ENCODE peak calls at places on chromosomes 12 and 14, in nine cellular contexts. One of them, this sample, is unnamed.
A peak's percentile ranks its signal among the peaks of the same experiment; 100 is the strongest.

GRCh38 chr14:106564058-106564643 is 1037.8 kb downstream of the TMEM121 start:
- DNase-seq in OCI-LY7: peak; percentile 58
- DNase-seq in lower lobe of right lung: peak; percentile 57
- DNase-seq in bronchial epithelial cell: no peak
- DNase-seq in GM12865: peak; percentile 68
- DNase-seq in thoracic aorta: no peak
- DNase-seq in body of pancreas: peak; percentile 16
- DNase-seq in CD4-positive, CD25-positive, alpha-beta regulatory T cell: peak; percentile 71
- DNase-seq in coronary artery: no peak
- DNase-seq in this sample: peak; percentile 49

GRCh38 chr12:12891646-12892355 is 439 bp downstream of the GPRC5A start:
- DNase-seq in OCI-LY7: no peak
- DNase-seq in lower lobe of right lung: no peak
- DNase-seq in bronchial epithelial cell: no peak
- DNase-seq in GM12865: no peak
- DNase-seq in thoracic aorta: no peak
- DNase-seq in body of pancreas: no peak
- DNase-seq in CD4-positive, CD25-positive, alpha-beta regulatory T cell: no peak
- DNase-seq in coronary artery: no peak
- DNase-seq in this sample: no peak

GRCh38 chr12:57738661-57739237 is at the start of gene AGAP2:
- DNase-seq in OCI-LY7: no peak
- DNase-seq in lower lobe of right lung: no peak
- DNase-seq in bronchial epithelial cell: no peak
- DNase-seq in GM12865: no peak
- DNase-seq in thoracic aorta: no peak
- DNase-seq in body of pancreas: no peak
- DNase-seq in CD4-positive, CD25-positive, alpha-beta regulatory T cell: no peak
- DNase-seq in coronary artery: no peak
- DNase-seq in this sample: no peak

GRCh38 chr14:32413967-32414640 is 85.0 kb downstream of the AKAP6 start:
- DNase-seq in OCI-LY7: no peak
- DNase-seq in lower lobe of right lung: no peak
- DNase-seq in bronchial epithelial cell: peak; percentile 84
- DNase-seq in GM12865: no peak
- DNase-seq in thoracic aorta: no peak
- DNase-seq in body of pancreas: no peak
- DNase-seq in CD4-positive, CD25-positive, alpha-beta regulatory T cell: no peak
- DNase-seq in coronary artery: no peak
- DNase-seq in this sample: no peak

GRCh38 chr12:11877869-11878780 is 192.6 kb upstream of the BCL2L14 start:
- DNase-seq in OCI-LY7: no peak
- DNase-seq in lower lobe of right lung: no peak
- DNase-seq in bronchial epithelial cell: peak; percentile 88
- DNase-seq in GM12865: no peak
- DNase-seq in thoracic aorta: no peak
- DNase-seq in body of pancreas: peak; percentile 64
- DNase-seq in CD4-positive, CD25-positive, alpha-beta regulatory T cell: no peak
- DNase-seq in coronary artery: no peak
- DNase-seq in this sample: peak; percentile 79

GRCh38 chr12:2618291-2618995 is 176.3 kb upstream of the FKBP4 start:
- DNase-seq in OCI-LY7: no peak
- DNase-seq in lower lobe of right lung: no peak
- DNase-seq in bronchial epithelial cell: no peak
- DNase-seq in GM12865: no peak
- DNase-seq in thoracic aorta: no peak
- DNase-seq in body of pancreas: no peak
- DNase-seq in CD4-positive, CD25-positive, alpha-beta regulatory T cell: no peak
- DNase-seq in coronary artery: no peak
- DNase-seq in this sample: no peak

GRCh38 chr12:48954781-48955501 is 2.3 kb downstream of the ARF3 start:
- DNase-seq in OCI-LY7: no peak
- DNase-seq in lower lobe of right lung: no peak
- DNase-seq in bronchial epithelial cell: no peak
- DNase-seq in GM12865: no peak
- DNase-seq in thoracic aorta: no peak
- DNase-seq in body of pancreas: no peak
- DNase-seq in CD4-positive, CD25-positive, alpha-beta regulatory T cell: no peak
- DNase-seq in coronary artery: no peak
- DNase-seq in this sample: no peak

GRCh38 chr12:109595321-109595902 is 21.8 kb downstream of the MVK start:
- DNase-seq in OCI-LY7: no peak
- DNase-seq in lower lobe of right lung: no peak
- DNase-seq in bronchial epithelial cell: no peak
- DNase-seq in GM12865: peak; percentile 36
- DNase-seq in thoracic aorta: no peak
- DNase-seq in body of pancreas: no peak
- DNase-seq in CD4-positive, CD25-positive, alpha-beta regulatory T cell: peak; percentile 38
- DNase-seq in coronary artery: no peak
- DNase-seq in this sample: no peak

GRCh38 chr12:132926417-132926833 is 29.7 kb downstream of the ZNF605 start:
- DNase-seq in OCI-LY7: no peak
- DNase-seq in lower lobe of right lung: no peak
- DNase-seq in bronchial epithelial cell: no peak
- DNase-seq in GM12865: no peak
- DNase-seq in thoracic aorta: no peak
- DNase-seq in body of pancreas: no peak
- DNase-seq in CD4-positive, CD25-positive, alpha-beta regulatory T cell: no peak
- DNase-seq in coronary artery: no peak
- DNase-seq in this sample: no peak

GRCh38 chr12:108112815-108113556 is 16.1 kb upstream of the WSCD2 start:
- DNase-seq in OCI-LY7: no peak
- DNase-seq in lower lobe of right lung: no peak
- DNase-seq in bronchial epithelial cell: no peak
- DNase-seq in GM12865: no peak
- DNase-seq in thoracic aorta: no peak
- DNase-seq in body of pancreas: no peak
- DNase-seq in CD4-positive, CD25-positive, alpha-beta regulatory T cell: no peak
- DNase-seq in coronary artery: no peak
- DNase-seq in this sample: no peak

GRCh38 chr12:99212275-99212674 is 435.3 kb upstream of the GARIN6 start:
- DNase-seq in OCI-LY7: no peak
- DNase-seq in lower lobe of right lung: no peak
- DNase-seq in bronchial epithelial cell: no peak
- DNase-seq in GM12865: no peak
- DNase-seq in thoracic aorta: no peak
- DNase-seq in body of pancreas: no peak
- DNase-seq in CD4-positive, CD25-positive, alpha-beta regulatory T cell: no peak
- DNase-seq in coronary artery: no peak
- DNase-seq in this sample: no peak

DNA sequence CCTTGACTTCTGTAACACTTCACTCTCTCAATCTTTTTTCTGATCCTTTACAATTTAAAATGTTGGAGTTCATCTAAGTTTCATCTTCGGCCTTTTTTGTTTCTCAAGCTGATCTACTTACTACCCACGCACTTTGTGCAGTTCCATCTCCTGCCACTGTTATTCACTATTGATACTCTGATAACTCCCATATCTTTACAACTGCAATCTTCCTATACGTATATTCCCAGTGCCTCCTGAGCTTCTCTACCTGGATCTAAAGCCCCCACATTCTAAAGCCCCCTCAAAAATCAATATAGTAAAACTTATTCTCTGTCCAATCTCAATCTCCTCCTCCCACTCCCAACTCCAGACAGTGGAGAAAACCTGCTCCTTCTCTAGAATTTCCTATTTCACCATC is 5.9 kb downstream of the ATG2B start:
- DNase-seq in OCI-LY7: no peak
- DNase-seq in lower lobe of right lung: no peak
- DNase-seq in bronchial epithelial cell: no peak
- DNase-seq in GM12865: no peak
- DNase-seq in thoracic aorta: no peak
- DNase-seq in body of pancreas: no peak
- DNase-seq in CD4-positive, CD25-positive, alpha-beta regulatory T cell: no peak
- DNase-seq in coronary artery: no peak
- DNase-seq in this sample: no peak
- H3K4me3 ChIP-seq in OCI-LY7: no peak overlapping the region
- H3K4me3 ChIP-seq in lower lobe of right lung: no peak overlapping the region
- H3K4me3 ChIP-seq in bronchial epithelial cell: no peak overlapping the region
- H3K4me3 ChIP-seq in GM12865: no peak overlapping the region
- H3K4me3 ChIP-seq in thoracic aorta: no peak overlapping the region
- H3K4me3 ChIP-seq in body of pancreas: no peak overlapping the region
- H3K4me3 ChIP-seq in CD4-positive, CD25-positive, alpha-beta regulatory T cell: no peak overlapping the region
- H3K4me3 ChIP-seq in coronary artery: no peak overlapping the region
- H3K4me3 ChIP-seq in this sample: no peak overlapping the region

GRCh38 chr14:103745424-103745823 is 29.8 kb downstream of the ZFYVE21 start:
- DNase-seq in OCI-LY7: no peak
- DNase-seq in lower lobe of right lung: no peak
- DNase-seq in bronchial epithelial cell: no peak
- DNase-seq in GM12865: no peak
- DNase-seq in thoracic aorta: no peak
- DNase-seq in body of pancreas: no peak
- DNase-seq in CD4-positive, CD25-positive, alpha-beta regulatory T cell: no peak
- DNase-seq in coronary artery: no peak
- DNase-seq in this sample: no peak

GRCh38 chr14:103749860-103750259 is 34.2 kb downstream of the ZFYVE21 start:
- DNase-seq in OCI-LY7: peak; percentile 27
- DNase-seq in lower lobe of right lung: no peak
- DNase-seq in bronchial epithelial cell: no peak
- DNase-seq in GM12865: no peak
- DNase-seq in thoracic aorta: no peak
- DNase-seq in body of pancreas: no peak
- DNase-seq in CD4-positive, CD25-positive, alpha-beta regulatory T cell: peak; percentile 9
- DNase-seq in coronary artery: no peak
- DNase-seq in this sample: no peak

GRCh38 chr14:103748539-103748867 is 32.9 kb downstream of the ZFYVE21 start:
- DNase-seq in OCI-LY7: peak; percentile 92
- DNase-seq in lower lobe of right lung: no peak
- DNase-seq in bronchial epithelial cell: no peak
- DNase-seq in GM12865: no peak
- DNase-seq in thoracic aorta: no peak
- DNase-seq in body of pancreas: no peak
- DNase-seq in CD4-positive, CD25-positive, alpha-beta regulatory T cell: peak; percentile 80
- DNase-seq in coronary artery: no peak
- DNase-seq in this sample: no peak

GRCh38 chr14:103746706-103747105 is 31.1 kb downstream of the ZFYVE21 start:
- DNase-seq in OCI-LY7: no peak
- DNase-seq in lower lobe of right lung: no peak
- DNase-seq in bronchial epithelial cell: peak; percentile 34
- DNase-seq in GM12865: no peak
- DNase-seq in thoracic aorta: no peak
- DNase-seq in body of pancreas: no peak
- DNase-seq in CD4-positive, CD25-positive, alpha-beta regulatory T cell: no peak
- DNase-seq in coronary artery: no peak
- DNase-seq in this sample: no peak

DNA sequence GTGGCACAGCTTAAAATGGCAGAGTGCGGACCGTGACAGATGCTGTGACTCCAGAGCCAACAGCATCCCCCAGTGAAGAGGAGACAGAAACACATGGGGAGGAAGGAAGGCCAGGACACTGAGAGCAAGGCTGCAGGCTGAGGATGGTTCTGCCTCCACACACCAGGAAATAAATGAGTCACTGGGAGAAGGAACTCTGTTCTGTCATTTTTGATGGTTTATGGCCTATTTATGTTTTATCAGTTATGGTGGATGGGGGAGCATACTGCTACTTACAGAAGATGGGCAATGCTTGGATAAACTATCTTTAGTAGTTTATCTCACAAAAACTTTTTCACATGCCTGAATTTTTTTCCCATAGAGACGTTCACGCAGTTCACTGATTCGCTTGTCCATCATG is 33.8 kb downstream of the ZFYVE21 start:
- DNase-seq in OCI-LY7: no peak
- DNase-seq in lower lobe of right lung: no peak
- DNase-seq in bronchial epithelial cell: no peak
- DNase-seq in GM12865: no peak
- DNase-seq in thoracic aorta: no peak
- DNase-seq in body of pancreas: no peak
- DNase-seq in CD4-positive, CD25-positive, alpha-beta regulatory T cell: no peak
- DNase-seq in coronary artery: no peak
- DNase-seq in this sample: no peak
- H3K4me3 ChIP-seq in OCI-LY7: no peak overlapping the region
- H3K4me3 ChIP-seq in lower lobe of right lung: no peak overlapping the region
- H3K4me3 ChIP-seq in bronchial epithelial cell: no peak overlapping the region
- H3K4me3 ChIP-seq in GM12865: no peak overlapping the region
- H3K4me3 ChIP-seq in thoracic aorta: no peak overlapping the region
- H3K4me3 ChIP-seq in body of pancreas: no peak overlapping the region
- H3K4me3 ChIP-seq in CD4-positive, CD25-positive, alpha-beta regulatory T cell: no peak overlapping the region
- H3K4me3 ChIP-seq in coronary artery: no peak overlapping the region
- H3K4me3 ChIP-seq in this sample: no peak overlapping the region

GRCh38 chr14:104567141-104567956 is 12.2 kb upstream of the C14orf180 start:
- DNase-seq in OCI-LY7: no peak
- DNase-seq in lower lobe of right lung: no peak
- DNase-seq in bronchial epithelial cell: no peak
- DNase-seq in GM12865: no peak
- DNase-seq in thoracic aorta: no peak
- DNase-seq in body of pancreas: no peak
- DNase-seq in CD4-positive, CD25-positive, alpha-beta regulatory T cell: no peak
- DNase-seq in coronary artery: no peak
- DNase-seq in this sample: no peak
- H3K4me3 ChIP-seq in OCI-LY7: no peak overlapping the region
- H3K4me3 ChIP-seq in lower lobe of right lung: no peak overlapping the region
- H3K4me3 ChIP-seq in bronchial epithelial cell: no peak overlapping the region
- H3K4me3 ChIP-seq in GM12865: no peak overlapping the region
- H3K4me3 ChIP-seq in thoracic aorta: no peak overlapping the region
- H3K4me3 ChIP-seq in body of pancreas: no peak overlapping the region
- H3K4me3 ChIP-seq in CD4-positive, CD25-positive, alpha-beta regulatory T cell: no peak overlapping the region
- H3K4me3 ChIP-seq in coronary artery: no peak overlapping the region
- H3K4me3 ChIP-seq in this sample: no peak overlapping the region

GRCh38 chr12:79885956-79886490 is 48.9 kb downstream of the PPP1R12A start:
- DNase-seq in OCI-LY7: no peak
- DNase-seq in lower lobe of right lung: no peak
- DNase-seq in bronchial epithelial cell: no peak
- DNase-seq in GM12865: no peak
- DNase-seq in thoracic aorta: no peak
- DNase-seq in body of pancreas: no peak
- DNase-seq in CD4-positive, CD25-positive, alpha-beta regulatory T cell: no peak
- DNase-seq in coronary artery: no peak
- DNase-seq in this sample: no peak

GRCh38 chr12:79884401-79885006 is 50.4 kb downstream of the PPP1R12A start:
- DNase-seq in OCI-LY7: no peak
- DNase-seq in lower lobe of right lung: no peak
- DNase-seq in bronchial epithelial cell: no peak
- DNase-seq in GM12865: no peak
- DNase-seq in thoracic aorta: no peak
- DNase-seq in body of pancreas: no peak
- DNase-seq in CD4-positive, CD25-positive, alpha-beta regulatory T cell: no peak
- DNase-seq in coronary artery: no peak
- DNase-seq in this sample: no peak

GRCh38 chr12:79883216-79883615 is 51.7 kb downstream of the PPP1R12A start:
- DNase-seq in OCI-LY7: no peak
- DNase-seq in lower lobe of right lung: no peak
- DNase-seq in bronchial epithelial cell: peak; percentile 23
- DNase-seq in GM12865: no peak
- DNase-seq in thoracic aorta: no peak
- DNase-seq in body of pancreas: no peak
- DNase-seq in CD4-positive, CD25-positive, alpha-beta regulatory T cell: no peak
- DNase-seq in coronary artery: no peak
- DNase-seq in this sample: no peak

GRCh38 chr12:79877246-79877645 is 57.7 kb downstream of the PPP1R12A start:
- DNase-seq in OCI-LY7: no peak
- DNase-seq in lower lobe of right lung: no peak
- DNase-seq in bronchial epithelial cell: no peak
- DNase-seq in GM12865: no peak
- DNase-seq in thoracic aorta: no peak
- DNase-seq in body of pancreas: no peak
- DNase-seq in CD4-positive, CD25-positive, alpha-beta regulatory T cell: no peak
- DNase-seq in coronary artery: no peak
- DNase-seq in this sample: no peak

DNA sequence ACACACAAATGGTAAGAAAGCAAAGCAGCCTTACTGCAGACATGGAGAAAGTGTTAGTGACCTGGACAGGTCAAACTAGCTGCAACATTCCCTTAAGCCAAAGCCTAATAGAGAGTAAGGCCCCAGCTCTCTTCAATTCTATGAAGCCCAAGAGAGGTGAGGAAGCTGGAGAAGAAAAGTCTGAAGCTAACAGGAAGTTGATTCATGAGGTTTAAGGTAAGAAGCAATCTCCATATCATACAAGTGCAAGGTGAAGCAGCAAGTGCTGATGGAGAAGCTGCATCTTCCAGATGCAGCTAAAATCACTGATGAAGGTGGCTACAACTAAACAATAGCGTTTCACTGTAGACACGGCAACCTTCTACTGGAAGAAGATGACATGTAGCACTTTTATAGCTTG is 53.5 kb downstream of the PPP1R12A start:
- DNase-seq in OCI-LY7: no peak
- DNase-seq in lower lobe of right lung: no peak
- DNase-seq in bronchial epithelial cell: no peak
- DNase-seq in GM12865: no peak
- DNase-seq in thoracic aorta: no peak
- DNase-seq in body of pancreas: no peak
- DNase-seq in CD4-positive, CD25-positive, alpha-beta regulatory T cell: no peak
- DNase-seq in coronary artery: no peak
- DNase-seq in this sample: no peak
- H3K4me3 ChIP-seq in OCI-LY7: no peak overlapping the region
- H3K4me3 ChIP-seq in lower lobe of right lung: no peak overlapping the region
- H3K4me3 ChIP-seq in bronchial epithelial cell: no peak overlapping the region
- H3K4me3 ChIP-seq in GM12865: no peak overlapping the region
- H3K4me3 ChIP-seq in thoracic aorta: no peak overlapping the region
- H3K4me3 ChIP-seq in body of pancreas: no peak overlapping the region
- H3K4me3 ChIP-seq in CD4-positive, CD25-positive, alpha-beta regulatory T cell: peak overlapping the region; percentile 2
- H3K4me3 ChIP-seq in coronary artery: no peak overlapping the region
- H3K4me3 ChIP-seq in this sample: no peak overlapping the region